ENCODE peak calls at places on chromosomes 3 and 15, in four cellular contexts. C is A549, D is H1, I is K562. M is an unnamed sample.

GRCh38 chr3:194404365-194405140 is 5.5 kb upstream of the GP5 start:
- DNase-seq in I (no peak), C (no peak), D (no peak), M (peak; percentile 52)

GRCh38 chr3:66466606-66467270 is 34.1 kb downstream of the LRIG1 start:
- DNase-seq in C (no peak), D (no peak), I (no peak), M (no peak)

GRCh38 chr15:67138946-67139855 is 73.8 kb downstream of the SMAD3 start:
- DNase-seq in C (no peak), I (no peak), D (no peak), M (no peak)

GRCh38 chr3:27791956-27792355 is 69.8 kb upstream of the EOMES start:
- DNase-seq in C (no peak), I (no peak), D (no peak), M (no peak)

GRCh38 chr3:186653079-186653710 is 12.6 kb upstream of the HRG start:
- DNase-seq in D (no peak), C (no peak), I (no peak), M (no peak)

GRCh38 chr3:195868866-195869412 is 39.4 kb downstream of the TNK2 start:
- DNase-seq in C (no peak), I (no peak), D (no peak), M (no peak)

GRCh38 chr3:136336329-136337100 is 86.4 kb downstream of the PCCB start:
- DNase-seq in C (no peak), D (no peak), I (no peak), M (no peak)

GRCh38 chr15:57554063-57554820 is 37.5 kb upstream of the MYZAP start:
- DNase-seq in I (no peak), C (no peak), D (no peak), M (no peak)

GRCh38 chr3:6739288-6739687 is 121.6 kb upstream of the GRM7 start:
- DNase-seq in C (no peak), I (no peak), D (peak; percentile 49), M (no peak)

GRCh38 chr3:151770941-151771340 is 37.2 kb downstream of the AADACL2 start:
- DNase-seq in C (peak; percentile 46), D (no peak), I (no peak), M (peak; percentile 88)

DNA sequence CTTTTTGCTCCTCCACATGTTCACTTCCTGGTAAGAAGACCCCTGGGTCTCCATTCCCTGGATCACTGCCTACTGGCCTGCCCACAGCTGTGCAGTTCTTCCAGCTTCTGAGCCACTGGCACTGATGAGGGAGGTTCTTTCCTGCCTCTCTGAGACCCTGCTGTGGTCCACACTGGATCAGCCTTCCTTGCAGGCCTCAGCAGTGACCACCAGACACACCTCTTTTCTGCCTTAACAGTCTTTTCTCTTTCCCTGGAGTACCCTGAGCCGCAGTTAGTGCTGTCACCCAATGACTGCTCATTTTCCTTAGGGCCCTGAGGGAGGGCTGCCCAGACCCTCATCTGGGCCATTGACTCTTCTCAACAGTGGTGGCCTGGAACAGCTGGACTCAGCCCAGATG is 32.9 kb upstream of the C3orf80 start:
- DNase-seq in C (no peak), I (no peak), D (no peak), M (no peak)
- TF ChIP-seq RNF2 in C (no peak), I (no peak), D (no peak), M (no peak)

DNA sequence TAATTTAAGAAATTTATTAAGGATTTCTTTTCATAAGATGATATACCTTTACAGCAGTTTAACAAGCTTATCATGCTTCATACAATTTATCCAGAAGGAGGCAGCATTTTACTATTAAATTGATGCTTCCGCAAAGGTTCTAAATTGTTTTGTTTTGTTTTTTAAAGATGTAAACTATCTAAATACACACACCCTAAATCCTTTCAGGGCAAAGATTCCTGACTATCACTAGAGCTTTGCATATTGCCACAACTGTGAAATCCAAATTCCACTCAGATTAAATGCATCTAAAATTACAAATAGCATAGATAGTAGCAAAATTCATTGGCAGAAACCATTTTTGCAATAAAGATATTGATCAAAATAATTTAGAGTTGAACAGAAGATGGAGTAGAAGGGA is 44.5 kb upstream of the CCNL1 start:
- DNase-seq in C (no peak), I (no peak), D (no peak), M (no peak)
- TF ChIP-seq RNF2 in C (no peak), I (no peak), D (no peak), M (no peak)

GRCh38 chr3:138256022-138256421 is 68.9 kb downstream of the ARMC8 start:
- DNase-seq in C (no peak), D (no peak), I (no peak), M (no peak)
- TF ChIP-seq RNF2 in C (no peak), D (no peak), I (no peak), M (no peak)

DNA sequence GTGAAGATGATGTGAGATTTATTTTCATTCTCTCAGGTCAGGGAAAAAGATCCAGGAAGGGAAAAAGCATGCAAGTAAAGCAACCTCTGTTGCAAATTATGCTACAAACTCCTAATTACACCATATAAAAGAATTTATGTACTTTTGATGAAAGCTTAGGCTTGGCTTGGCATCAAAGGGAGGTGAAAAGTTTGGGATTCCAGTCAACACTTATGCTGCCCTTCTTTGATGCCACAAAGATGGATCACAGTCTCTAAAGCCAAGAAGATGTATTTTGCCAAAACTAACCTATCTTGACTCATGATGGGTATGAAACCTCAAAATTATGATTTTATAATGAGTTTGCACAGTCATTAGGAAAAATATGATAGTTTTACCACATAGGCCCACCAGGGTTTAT is 101.0 kb upstream of the CCDC80 start:
- DNase-seq in C (no peak), D (no peak), I (no peak), M (no peak)
- TF ChIP-seq RNF2 in C (no peak), D (no peak), I (no peak), M (no peak)

DNA sequence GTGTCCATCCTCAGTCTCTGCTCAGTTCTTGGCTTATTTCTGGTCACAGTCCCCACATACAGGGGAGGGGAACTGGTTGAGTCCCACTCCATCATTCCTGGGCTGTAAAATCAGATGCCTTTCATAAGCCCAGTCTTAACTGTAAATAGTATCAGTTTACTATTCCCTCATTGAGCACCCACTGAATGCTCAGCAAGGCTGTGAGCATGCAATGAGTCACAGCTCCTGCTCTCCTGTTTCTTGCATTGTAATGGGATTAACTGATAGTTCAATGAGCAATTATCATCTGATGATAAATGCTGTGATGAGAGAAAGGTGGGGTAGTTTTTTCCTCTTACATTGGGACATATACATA is 113.6 kb upstream of the TPM1 start:
- DNase-seq in C (peak; percentile 55), I (no peak), D (no peak), M (peak; percentile 13)
- TF ChIP-seq RNF2 in C (no peak), I (no peak), D (no peak), M (no peak)

M was measured in HepG2.